ENCODE peak calls at places on chromosomes 3 and 15, in six cellular contexts. M is SW 1271; S is tibial artery; P is NCI-H510A treated with DMSO at 0.1 percent for 48 hours; W is activated gamma-delta T cell treated with anti-CD3 and anti-CD28 coated beads, Interleukin-2, amount 50 U/mL, for 16 hours; J is CD4-positive, alpha-beta memory T cell. G is an unnamed sample.

GRCh38 chr3:56800373-56801150 is 1.2 kb downstream of the ARHGEF3 start:
- DNase-seq in M (no peak), S (no peak), P (peak; percentile 18), W (peak; percentile 65), J (peak; percentile 76), G (peak; percentile 74)

GRCh38 chr15:94097567-94097966 is 133.8 kb upstream of the MCTP2 start:
- DNase-seq in M (no peak), S (no peak), P (no peak), W (no peak), J (no peak), G (no peak)

GRCh38 chr15:89370120-89371077 is 35.8 kb upstream of the POLG start:
- DNase-seq in M (no peak), S (no peak), P (no peak), W (no peak), J (no peak), G (no peak)

GRCh38 chr15:91866371-91866905 is 12.9 kb downstream of the SLCO3A1 start:
- DNase-seq in M (no peak), S (no peak), P (no peak), W (no peak), J (peak; percentile 33), G (peak; percentile 33)

GRCh38 chr3:110413807-110414748 is 657.5 kb upstream of the NECTIN3 start:
- DNase-seq in M (peak; percentile 52), S (no peak), P (no peak), W (no peak), J (no peak), G (no peak)

GRCh38 chr3:117748131-117748530 is 1038.6 kb downstream of the TUSC7 start:
- DNase-seq in M (no peak), S (no peak), P (no peak), W (no peak), J (no peak), G (no peak)

GRCh38 chr3:101722394-101723173 is 1.8 kb upstream of the CEP97 start:
- DNase-seq in M (no peak), S (no peak), P (no peak), W (no peak), J (peak; percentile 39), G (peak; percentile 35)

GRCh38 chr3:27963519-27963918 is 241.4 kb upstream of the EOMES start:
- DNase-seq in M (no peak), S (no peak), P (no peak), W (no peak), J (no peak), G (no peak)

GRCh38 chr3:169748670-169749069 is 16.2 kb downstream of the TERC start:
- DNase-seq in M (no peak), S (no peak), P (no peak), W (no peak), J (no peak), G (no peak)

GRCh38 chr3:67655364-67656121 is 1.1 kb upstream of the SUCLG2 start:
- DNase-seq in M (no peak), S (no peak), P (no peak), W (peak; percentile 68), J (peak; percentile 82), G (peak; percentile 85)

GRCh38 chr3:143173242-143173641 is 53.7 kb downstream of the CHST2 start:
- DNase-seq in M (no peak), S (no peak), P (no peak), W (no peak), J (no peak), G (no peak)

GRCh38 chr15:96348112-96349027 is 17.9 kb downstream of the NR2F2 start:
- DNase-seq in M (no peak), S (no peak), P (no peak), W (no peak), J (no peak), G (no peak)

GRCh38 chr3:100260081-100260684 is 609 bp upstream of the TBC1D23 start:
- DNase-seq in M (no peak), S (peak; percentile 73), P (peak; percentile 42), W (no peak), J (no peak), G (no peak)

GRCh38 chr3:130627143-130627849 is 110.3 kb downstream of the COL6A6 start:
- DNase-seq in M (no peak), S (no peak), P (no peak), W (no peak), J (no peak), G (no peak)

GRCh38 chr3:18302517-18302916 is 122.6 kb downstream of the SATB1 start:
- DNase-seq in M (no peak), S (no peak), P (no peak), W (no peak), J (no peak), G (no peak)

GRCh38 chr3:140247775-140248174 is 312.8 kb downstream of the CLSTN2 start:
- DNase-seq in M (no peak), S (no peak), P (no peak), W (no peak), J (no peak), G (no peak)

GRCh38 chr15:23372284-23372683 is 17.7 kb downstream of the GOLGA8S start:
- DNase-seq in M (no peak), S (peak; percentile 73), P (no peak), W (no peak), J (no peak), G (no peak)

GRCh38 chr3:134250717-134251220 is at the start of gene RYK:
- DNase-seq in M (peak; percentile 49), S (peak; percentile 88), P (peak; percentile 46), W (peak; percentile 60), J (peak; percentile 78), G (peak; percentile 73)

GRCh38 chr3:133979553-133979952 is 50.2 kb downstream of the SLCO2A1 start:
- DNase-seq in M (no peak), S (no peak), P (no peak), W (no peak), J (no peak), G (no peak)

GRCh38 chr3:185470323-185470722 is 28.5 kb downstream of the TMEM41A start:
- DNase-seq in M (no peak), S (no peak), P (no peak), W (no peak), J (no peak), G (no peak)

GRCh38 chr3:64824281-64824980 is 136.6 kb upstream of the ADAMTS9 start:
- DNase-seq in M (no peak), S (no peak), P (no peak), W (no peak), J (no peak), G (no peak)

GRCh38 chr15:57861805-57862586 is 155.5 kb downstream of the POLR2M start:
- DNase-seq in M (no peak), S (no peak), P (no peak), W (no peak), J (no peak), G (no peak)

GRCh38 chr3:50428007-50428633 is 68.8 kb upstream of the TMEM115 start:
- DNase-seq in M (no peak), S (no peak), P (no peak), W (no peak), J (no peak), G (no peak)

GRCh38 chr15:61871926-61872522 is 188.2 kb downstream of the VPS13C start:
- DNase-seq in M (no peak), S (no peak), P (peak; percentile 14), W (no peak), J (no peak), G (peak; percentile 2)

GRCh38 chr3:168416446-168416845 is 320.7 kb upstream of the GOLIM4 start:
- DNase-seq in M (no peak), S (no peak), P (no peak), W (no peak), J (no peak), G (no peak)

GRCh38 chr3:120506076-120506827 is 55.5 kb upstream of the FSTL1 start:
- DNase-seq in M (no peak), S (no peak), P (peak; percentile 14), W (no peak), J (no peak), G (no peak)

GRCh38 chr3:148896062-148896461 is 31.0 kb downstream of the CPA3 start:
- DNase-seq in M (no peak), S (no peak), P (no peak), W (no peak), J (no peak), G (no peak)

GRCh38 chr3:1404270-1404669 is 311.4 kb downstream of the CNTN6 start:
- DNase-seq in M (no peak), S (no peak), P (peak; percentile 46), W (no peak), J (no peak), G (no peak)

GRCh38 chr3:193903976-193904375 is 232.0 kb upstream of the HES1 start:
- DNase-seq in M (no peak), S (no peak), P (no peak), W (no peak), J (no peak), G (no peak)

GRCh38 chr3:56411147-56411546 is 57.1 kb downstream of the ERC2 start:
- DNase-seq in M (no peak), S (no peak), P (no peak), W (no peak), J (no peak), G (no peak)

GRCh38 chr15:57323806-57324589 is 52.3 kb upstream of the CGNL1 start:
- DNase-seq in M (no peak), S (no peak), P (peak; percentile 77), W (no peak), J (peak; percentile 5), G (no peak)

GRCh38 chr15:98729446-98730042 is 81.2 kb downstream of the IGF1R start:
- DNase-seq in M (no peak), S (no peak), P (no peak), W (no peak), J (no peak), G (no peak)

GRCh38 chr3:3847994-3848970 is 49.1 kb downstream of the LRRN1 start:
- DNase-seq in M (no peak), S (no peak), P (no peak), W (no peak), J (no peak), G (no peak)

GRCh38 chr3:31035681-31036080 is 141.2 kb upstream of the GADL1 start:
- DNase-seq in M (no peak), S (no peak), P (no peak), W (no peak), J (no peak), G (no peak)